ENCODE peak calls at places on chromosomes 12 and 14, in seven cellular contexts. One of them, this sample, is unnamed.

GRCh38 chr12:53480425-53481107 is 18.7 kb downstream of the MAP3K12 start:
- DNase-seq in choroid plexus epithelial cell: no peak
- DNase-seq in suprapubic skin: no peak
- DNase-seq in nephron progenitor cell: no peak
- DNase-seq in GM12865: no peak
- DNase-seq in fibroblast of lung: no peak
- DNase-seq in A549: no peak
- DNase-seq in this sample: no peak

GRCh38 chr14:95545769-95546168 is 10.9 kb downstream of the GLRX5 start:
- DNase-seq in choroid plexus epithelial cell: peak; percentile 82
- DNase-seq in suprapubic skin: no peak
- DNase-seq in nephron progenitor cell: no peak
- DNase-seq in GM12865: no peak
- DNase-seq in fibroblast of lung: peak; percentile 95
- DNase-seq in A549: peak; percentile 58
- DNase-seq in this sample: peak; percentile 88

GRCh38 chr14:64186231-64187129 is 107.7 kb downstream of the ESR2 start:
- DNase-seq in choroid plexus epithelial cell: no peak
- DNase-seq in suprapubic skin: no peak
- DNase-seq in nephron progenitor cell: peak; percentile 29
- DNase-seq in GM12865: no peak
- DNase-seq in fibroblast of lung: no peak
- DNase-seq in A549: no peak
- DNase-seq in this sample: no peak

GRCh38 chr12:16555630-16556029 is 50.3 kb downstream of the LMO3 start:
- DNase-seq in choroid plexus epithelial cell: peak; percentile 48
- DNase-seq in suprapubic skin: no peak
- DNase-seq in nephron progenitor cell: no peak
- DNase-seq in GM12865: no peak
- DNase-seq in fibroblast of lung: peak; percentile 68
- DNase-seq in A549: no peak
- DNase-seq in this sample: peak; percentile 65

GRCh38 chr14:50062438-50063039 is 53.8 kb downstream of the VCPKMT start:
- DNase-seq in choroid plexus epithelial cell: peak; percentile 79
- DNase-seq in suprapubic skin: no peak
- DNase-seq in nephron progenitor cell: peak; percentile 20
- DNase-seq in GM12865: peak; percentile 90
- DNase-seq in fibroblast of lung: peak; percentile 71
- DNase-seq in A549: peak; percentile 72
- DNase-seq in this sample: peak; percentile 82

GRCh38 chr12:80033457-80033856 is 65.9 kb upstream of the OTOGL start:
- DNase-seq in choroid plexus epithelial cell: peak; percentile 55
- DNase-seq in suprapubic skin: no peak
- DNase-seq in nephron progenitor cell: no peak
- DNase-seq in GM12865: no peak
- DNase-seq in fibroblast of lung: peak; percentile 78
- DNase-seq in A549: no peak
- DNase-seq in this sample: peak; percentile 69

GRCh38 chr14:59161571-59162175 is 26.8 kb upstream of the DAAM1 start:
- DNase-seq in choroid plexus epithelial cell: peak; percentile 89
- DNase-seq in suprapubic skin: no peak
- DNase-seq in nephron progenitor cell: peak; percentile 25
- DNase-seq in GM12865: peak; percentile 40
- DNase-seq in fibroblast of lung: peak; percentile 91
- DNase-seq in A549: peak; percentile 27
- DNase-seq in this sample: peak; percentile 69

GRCh38 chr12:119592232-119592631 is 1.3 kb upstream of the TMEM233 start:
- DNase-seq in choroid plexus epithelial cell: peak; percentile 11
- DNase-seq in suprapubic skin: no peak
- DNase-seq in nephron progenitor cell: no peak
- DNase-seq in GM12865: no peak
- DNase-seq in fibroblast of lung: no peak
- DNase-seq in A549: no peak
- DNase-seq in this sample: no peak

GRCh38 chr12:108629824-108630476 is 3.7 kb downstream of the SELPLG start:
- DNase-seq in choroid plexus epithelial cell: peak; percentile 80
- DNase-seq in suprapubic skin: no peak
- DNase-seq in nephron progenitor cell: no peak
- DNase-seq in GM12865: no peak
- DNase-seq in fibroblast of lung: peak; percentile 81
- DNase-seq in A549: no peak
- DNase-seq in this sample: peak; percentile 88

GRCh38 chr12:29547151-29547561 is 49.7 kb upstream of the OVCH1 start:
- DNase-seq in choroid plexus epithelial cell: peak; percentile 67
- DNase-seq in suprapubic skin: no peak
- DNase-seq in nephron progenitor cell: no peak
- DNase-seq in GM12865: no peak
- DNase-seq in fibroblast of lung: peak; percentile 83
- DNase-seq in A549: no peak
- DNase-seq in this sample: peak; percentile 93

GRCh38 chr14:103476065-103476464 is 46.6 kb downstream of the CKB start:
- DNase-seq in choroid plexus epithelial cell: no peak
- DNase-seq in suprapubic skin: no peak
- DNase-seq in nephron progenitor cell: no peak
- DNase-seq in GM12865: no peak
- DNase-seq in fibroblast of lung: no peak
- DNase-seq in A549: no peak
- DNase-seq in this sample: no peak

GRCh38 chr14:63543826-63544320 is 696 bp upstream of the PPP2R5E start:
- DNase-seq in choroid plexus epithelial cell: no peak
- DNase-seq in suprapubic skin: no peak
- DNase-seq in nephron progenitor cell: no peak
- DNase-seq in GM12865: no peak
- DNase-seq in fibroblast of lung: no peak
- DNase-seq in A549: no peak
- DNase-seq in this sample: no peak

GRCh38 chr12:54980341-54980740 is 4.2 kb downstream of the TESPA1 start:
- DNase-seq in choroid plexus epithelial cell: no peak
- DNase-seq in suprapubic skin: no peak
- DNase-seq in nephron progenitor cell: no peak
- DNase-seq in GM12865: no peak
- DNase-seq in fibroblast of lung: no peak
- DNase-seq in A549: no peak
- DNase-seq in this sample: no peak

GRCh38 chr14:68527329-68527851 is 265.5 kb downstream of the ZFP36L1 start:
- DNase-seq in choroid plexus epithelial cell: no peak
- DNase-seq in suprapubic skin: peak; percentile 76
- DNase-seq in nephron progenitor cell: no peak
- DNase-seq in GM12865: no peak
- DNase-seq in fibroblast of lung: peak; percentile 71
- DNase-seq in A549: no peak
- DNase-seq in this sample: peak; percentile 85

GRCh38 chr14:49999216-49999761 is 106.4 kb downstream of the ARF6 start:
- DNase-seq in choroid plexus epithelial cell: peak; percentile 83
- DNase-seq in suprapubic skin: peak; percentile 93
- DNase-seq in nephron progenitor cell: no peak
- DNase-seq in GM12865: peak; percentile 94
- DNase-seq in fibroblast of lung: peak; percentile 69
- DNase-seq in A549: peak; percentile 87
- DNase-seq in this sample: peak; percentile 87

GRCh38 chr14:68510201-68510600 is 282.7 kb downstream of the ZFP36L1 start:
- DNase-seq in choroid plexus epithelial cell: no peak
- DNase-seq in suprapubic skin: no peak
- DNase-seq in nephron progenitor cell: no peak
- DNase-seq in GM12865: no peak
- DNase-seq in fibroblast of lung: peak; percentile 51
- DNase-seq in A549: no peak
- DNase-seq in this sample: peak; percentile 91

GRCh38 chr14:102390486-102390885 is 27.7 kb downstream of the TECPR2 start:
- DNase-seq in choroid plexus epithelial cell: peak; percentile 59
- DNase-seq in suprapubic skin: no peak
- DNase-seq in nephron progenitor cell: no peak
- DNase-seq in GM12865: no peak
- DNase-seq in fibroblast of lung: peak; percentile 59
- DNase-seq in A549: no peak
- DNase-seq in this sample: peak; percentile 27

GRCh38 chr14:60102389-60102788 is 10.7 kb downstream of the PCNX4 start:
- DNase-seq in choroid plexus epithelial cell: peak; percentile 89
- DNase-seq in suprapubic skin: no peak
- DNase-seq in nephron progenitor cell: no peak
- DNase-seq in GM12865: no peak
- DNase-seq in fibroblast of lung: peak; percentile 93
- DNase-seq in A549: no peak
- DNase-seq in this sample: peak; percentile 82

GRCh38 chr14:89237923-89238529 is 179.0 kb downstream of the FOXN3 start:
- DNase-seq in choroid plexus epithelial cell: peak; percentile 57
- DNase-seq in suprapubic skin: no peak
- DNase-seq in nephron progenitor cell: no peak
- DNase-seq in GM12865: no peak
- DNase-seq in fibroblast of lung: peak; percentile 51
- DNase-seq in A549: no peak
- DNase-seq in this sample: peak; percentile 40
- TF ChIP-seq CTCF in choroid plexus epithelial cell: peak; percentile 56
- TF ChIP-seq CTCF in suprapubic skin: no peak
- TF ChIP-seq CTCF in nephron progenitor cell: no peak
- TF ChIP-seq CTCF in GM12865: no peak
- TF ChIP-seq CTCF in fibroblast of lung: peak; percentile 17
- TF ChIP-seq CTCF in A549: peak; percentile 36
- TF ChIP-seq CTCF in this sample: peak; percentile 61

DNA sequence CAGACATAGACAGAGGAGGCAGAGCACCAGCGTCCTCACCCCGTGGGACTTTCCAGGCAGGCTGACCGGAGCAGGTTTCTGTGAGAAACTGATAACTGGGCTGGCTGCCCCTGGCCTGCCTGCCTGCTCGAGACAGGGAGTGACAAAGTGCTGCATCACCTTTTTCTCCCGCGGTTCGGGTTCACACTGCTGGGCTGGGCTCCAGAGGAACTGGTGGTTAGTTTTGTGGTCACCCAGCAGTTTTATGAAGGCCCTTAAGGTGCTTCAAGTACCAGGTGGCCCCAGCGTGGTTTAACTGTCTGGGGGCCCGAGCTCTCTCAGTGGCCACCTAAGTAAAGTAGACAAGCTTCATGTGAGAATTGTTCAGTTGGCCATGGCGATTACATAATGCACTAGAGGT is 1073.6 kb downstream of the BCL11B start:
- DNase-seq in choroid plexus epithelial cell: no peak
- DNase-seq in suprapubic skin: no peak
- DNase-seq in nephron progenitor cell: no peak
- DNase-seq in GM12865: peak; percentile 97
- DNase-seq in fibroblast of lung: no peak
- DNase-seq in A549: no peak
- DNase-seq in this sample: no peak
- TF ChIP-seq CTCF in choroid plexus epithelial cell: no peak
- TF ChIP-seq CTCF in suprapubic skin: no peak
- TF ChIP-seq CTCF in nephron progenitor cell: no peak
- TF ChIP-seq CTCF in GM12865: no peak
- TF ChIP-seq CTCF in fibroblast of lung: no peak
- TF ChIP-seq CTCF in A549: no peak
- TF ChIP-seq CTCF in this sample: no peak

GRCh38 chr12:5071496-5071895 is 27.8 kb downstream of the KCNA5 start:
- DNase-seq in choroid plexus epithelial cell: no peak
- DNase-seq in suprapubic skin: no peak
- DNase-seq in nephron progenitor cell: no peak
- DNase-seq in GM12865: no peak
- DNase-seq in fibroblast of lung: no peak
- DNase-seq in A549: no peak
- DNase-seq in this sample: no peak

GRCh38 chr12:5072326-5072725 is 28.6 kb downstream of the KCNA5 start:
- DNase-seq in choroid plexus epithelial cell: no peak
- DNase-seq in suprapubic skin: no peak
- DNase-seq in nephron progenitor cell: no peak
- DNase-seq in GM12865: no peak
- DNase-seq in fibroblast of lung: no peak
- DNase-seq in A549: no peak
- DNase-seq in this sample: no peak

GRCh38 chr12:5076761-5077160 is 33.1 kb downstream of the KCNA5 start:
- DNase-seq in choroid plexus epithelial cell: no peak
- DNase-seq in suprapubic skin: no peak
- DNase-seq in nephron progenitor cell: no peak
- DNase-seq in GM12865: no peak
- DNase-seq in fibroblast of lung: no peak
- DNase-seq in A549: no peak
- DNase-seq in this sample: no peak

GRCh38 chr12:5073054-5073453 is 29.4 kb downstream of the KCNA5 start:
- DNase-seq in choroid plexus epithelial cell: no peak
- DNase-seq in suprapubic skin: no peak
- DNase-seq in nephron progenitor cell: no peak
- DNase-seq in GM12865: no peak
- DNase-seq in fibroblast of lung: no peak
- DNase-seq in A549: no peak
- DNase-seq in this sample: no peak

GRCh38 chr12:5073838-5074237 is 30.2 kb downstream of the KCNA5 start:
- DNase-seq in choroid plexus epithelial cell: peak; percentile 8
- DNase-seq in suprapubic skin: no peak
- DNase-seq in nephron progenitor cell: peak; percentile 28
- DNase-seq in GM12865: peak; percentile 24
- DNase-seq in fibroblast of lung: peak; percentile 31
- DNase-seq in A549: no peak
- DNase-seq in this sample: peak; percentile 8
- TF ChIP-seq CTCF in choroid plexus epithelial cell: peak; percentile 44
- TF ChIP-seq CTCF in suprapubic skin: no peak
- TF ChIP-seq CTCF in nephron progenitor cell: no peak
- TF ChIP-seq CTCF in GM12865: peak; percentile 23
- TF ChIP-seq CTCF in fibroblast of lung: peak; percentile 44
- TF ChIP-seq CTCF in A549: no peak
- TF ChIP-seq CTCF in this sample: peak; percentile 36

DNA sequence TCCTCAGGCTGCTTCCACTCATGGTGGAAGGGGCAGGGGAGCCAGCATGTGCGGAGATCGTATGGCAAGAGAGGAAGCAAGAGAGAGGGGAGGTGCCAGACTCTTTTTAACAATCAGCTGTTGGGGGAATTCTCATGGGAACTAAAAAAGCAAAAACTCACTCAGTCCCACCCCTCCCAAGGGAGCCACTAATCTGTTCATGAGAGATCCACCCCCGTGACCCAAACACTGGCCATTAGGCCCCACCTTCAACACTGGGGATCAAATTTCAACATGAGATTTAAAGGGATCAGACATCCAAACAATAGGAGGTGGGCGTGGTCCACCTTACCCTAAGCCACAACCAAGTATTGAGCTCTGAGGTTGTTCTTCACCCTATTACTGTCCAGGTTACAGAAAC is 375.1 kb downstream of the GRIN2B start:
- DNase-seq in choroid plexus epithelial cell: no peak
- DNase-seq in suprapubic skin: no peak
- DNase-seq in nephron progenitor cell: peak; percentile 16
- DNase-seq in GM12865: no peak
- DNase-seq in fibroblast of lung: no peak
- DNase-seq in A549: no peak
- DNase-seq in this sample: no peak
- TF ChIP-seq CTCF in choroid plexus epithelial cell: no peak
- TF ChIP-seq CTCF in suprapubic skin: no peak
- TF ChIP-seq CTCF in nephron progenitor cell: no peak
- TF ChIP-seq CTCF in GM12865: no peak
- TF ChIP-seq CTCF in fibroblast of lung: no peak
- TF ChIP-seq CTCF in A549: no peak
- TF ChIP-seq CTCF in this sample: no peak

GRCh38 chr14:86464386-86464785 is 934.4 kb downstream of the FLRT2 start:
- DNase-seq in choroid plexus epithelial cell: no peak
- DNase-seq in suprapubic skin: no peak
- DNase-seq in nephron progenitor cell: no peak
- DNase-seq in GM12865: no peak
- DNase-seq in fibroblast of lung: peak; percentile 34
- DNase-seq in A549: no peak
- DNase-seq in this sample: no peak

GRCh38 chr14:86457729-86458128 is 927.8 kb downstream of the FLRT2 start:
- DNase-seq in choroid plexus epithelial cell: no peak
- DNase-seq in suprapubic skin: no peak
- DNase-seq in nephron progenitor cell: no peak
- DNase-seq in GM12865: no peak
- DNase-seq in fibroblast of lung: peak; percentile 57
- DNase-seq in A549: no peak
- DNase-seq in this sample: no peak

GRCh38 chr14:86462193-86462592 is 932.2 kb downstream of the FLRT2 start:
- DNase-seq in choroid plexus epithelial cell: peak; percentile 52
- DNase-seq in suprapubic skin: no peak
- DNase-seq in nephron progenitor cell: no peak
- DNase-seq in GM12865: peak; percentile 1
- DNase-seq in fibroblast of lung: peak; percentile 26
- DNase-seq in A549: no peak
- DNase-seq in this sample: peak; percentile 6
- TF ChIP-seq CTCF in choroid plexus epithelial cell: peak; percentile 67
- TF ChIP-seq CTCF in suprapubic skin: no peak
- TF ChIP-seq CTCF in nephron progenitor cell: peak; percentile 12
- TF ChIP-seq CTCF in GM12865: peak; percentile 16
- TF ChIP-seq CTCF in fibroblast of lung: peak; percentile 3
- TF ChIP-seq CTCF in A549: no peak
- TF ChIP-seq CTCF in this sample: peak; percentile 24

This sample was measured in fibroblast of villous mesenchyme.